ENCODE peak calls at places on chromosomes 4 and X, in ten cellular contexts. P is CD4-positive, alpha-beta T cell; R is pancreas; B is lower lobe of right lung; Z is mucosa of descending colon; N is Panc1; V is Caco-2; Y is fibroblast of lung; Q is endothelial cell; C is AG10803. H is an unnamed sample.

GRCh38 chr4:24973471-24974251 is 57.1 kb downstream of the LGI2 start:
- DNase-seq in P (no peak), R (no peak), B (peak), Z (peak), N (no peak), V (peak), Y (no peak), Q (no peak), C (peak), H (peak)

GRCh38 chr4:85928775-85929585 is 430.9 kb downstream of the MAPK10 start:
- DNase-seq in P (no peak), R (no peak), B (no peak), Z (no peak), N (no peak), V (peak), Y (peak), Q (no peak), C (peak), H (peak)

GRCh38 chrX:74536142-74537010 is 78.0 kb downstream of the RLIM start:
- DNase-seq in P (no peak), R (peak), B (peak), Z (peak), N (no peak), V (peak), Y (peak), Q (peak), C (peak), H (peak)

GRCh38 chrX:129981752-129982299 is 609 bp upstream of the BCORL1 start:
- DNase-seq in P (no peak), R (no peak), B (no peak), Z (no peak), N (no peak), V (no peak), Y (no peak), Q (no peak), C (no peak), H (no peak)

GRCh38 chr4:41859106-41859505 is 76.1 kb upstream of the TMEM33 start:
- DNase-seq in P (no peak), R (no peak), B (no peak), Z (no peak), N (no peak), V (no peak), Y (no peak), Q (no peak), C (no peak), H (no peak)

GRCh38 chr4:127370495-127371069 is 262.2 kb upstream of the INTU start:
- DNase-seq in P (no peak), R (no peak), B (no peak), Z (peak), N (no peak), V (peak), Y (peak), Q (no peak), C (no peak), H (no peak)

GRCh38 chr4:185535818-185536729 is 767 bp upstream of the PDLIM3 start:
- DNase-seq in P (no peak), R (no peak), B (no peak), Z (no peak), N (no peak), V (no peak), Y (no peak), Q (no peak), C (peak), H (no peak)

GRCh38 chrX:76172325-76172887 is 456 bp upstream of the PBDC1 start:
- DNase-seq in P (no peak), R (no peak), B (no peak), Z (no peak), N (no peak), V (no peak), Y (no peak), Q (no peak), C (no peak), H (no peak)

GRCh38 chrX:47221756-47222155 is 3.3 kb downstream of the CDK16 start:
- DNase-seq in P (no peak), R (peak), B (no peak), Z (no peak), N (no peak), V (no peak), Y (no peak), Q (no peak), C (no peak), H (no peak)

GRCh38 chr4:6052679-6053078 is 34.4 kb upstream of the C4orf50 start:
- DNase-seq in P (no peak), R (no peak), B (no peak), Z (no peak), N (no peak), V (no peak), Y (no peak), Q (no peak), C (no peak), H (no peak)

GRCh38 chrX:63657821-63658220 is 127.2 kb downstream of the ARHGEF9 start:
- DNase-seq in P (no peak), R (no peak), B (peak), Z (no peak), N (no peak), V (no peak), Y (peak), Q (no peak), C (peak), H (peak)

GRCh38 chr4:112321768-112322684 is 24.9 kb downstream of the ALPK1 start:
- DNase-seq in P (peak), R (peak), B (peak), Z (peak), N (peak), V (peak), Y (peak), Q (peak), C (peak), H (peak)

GRCh38 chr4:80237992-80238391 is 28.5 kb upstream of the FGF5 start:
- DNase-seq in P (no peak), R (no peak), B (no peak), Z (no peak), N (no peak), V (no peak), Y (peak), Q (no peak), C (peak), H (peak)

DNA sequence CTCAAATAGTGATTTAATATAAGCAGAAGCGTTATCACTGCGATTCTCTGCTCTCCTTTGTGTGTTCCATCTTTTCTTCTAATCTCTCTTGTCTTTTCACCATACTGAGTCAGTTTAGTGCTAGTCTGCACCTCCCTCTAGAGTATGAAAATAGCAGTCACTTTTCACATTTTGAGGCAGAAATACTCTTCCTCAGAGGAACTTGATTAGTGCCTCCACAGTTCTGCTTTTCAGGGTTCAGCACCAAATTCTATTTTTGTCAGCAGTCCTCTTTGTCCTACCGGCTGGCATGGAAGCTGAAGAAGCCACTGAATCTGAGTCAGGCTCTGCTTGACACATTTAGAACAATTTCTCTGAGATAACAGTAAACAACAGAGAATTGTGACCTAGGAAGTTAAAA is 49.7 kb upstream of the ANKRD17 start:
- DNase-seq in P (no peak), R (no peak), B (no peak), Z (no peak), N (no peak), V (no peak), Y (peak), Q (no peak), C (peak), H (peak)
- TF ChIP-seq CTCF in P (no peak), R (no peak), B (no peak), Z (no peak), N (peak), V (peak), Y (peak), Q (no peak), C (peak), H (peak)

DNA sequence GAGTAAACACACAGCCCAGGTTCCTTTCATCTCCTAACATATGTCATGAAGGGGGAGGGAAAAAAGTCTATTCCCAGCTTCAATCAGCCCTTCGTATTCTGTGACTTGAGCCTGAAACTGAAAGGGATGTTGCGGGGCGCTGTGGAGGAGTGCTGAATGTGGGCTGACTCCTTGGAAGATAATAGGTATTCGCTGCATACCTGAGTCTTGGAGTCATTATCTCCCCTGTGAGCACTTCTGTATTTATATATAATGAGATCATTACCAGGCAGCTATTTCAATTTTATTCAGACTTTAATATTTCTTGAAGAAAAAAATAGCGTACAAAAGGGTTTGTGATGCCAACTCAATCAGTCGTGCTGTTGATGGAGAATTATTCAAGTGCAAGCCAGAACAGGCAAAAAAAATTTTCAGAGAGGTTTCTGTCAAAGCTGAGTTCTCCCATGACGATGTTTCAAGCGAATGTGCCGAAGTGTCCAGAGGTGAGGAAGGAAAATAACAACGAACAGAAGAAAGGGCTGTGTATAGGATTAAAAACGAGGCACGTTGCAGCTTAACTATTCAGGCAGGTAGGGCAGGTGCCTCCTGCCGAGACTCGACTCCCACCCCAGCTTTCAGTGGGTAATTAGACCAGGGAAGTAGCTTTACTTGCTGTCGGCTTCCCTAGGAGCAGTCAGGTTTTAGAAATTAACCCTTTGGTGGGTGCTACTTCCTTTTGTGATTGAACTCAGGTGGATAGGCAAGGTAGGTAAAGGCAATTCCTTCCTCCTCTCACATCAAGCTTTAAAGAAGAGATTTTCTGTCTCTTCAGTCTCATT is 163.7 kb upstream of the NOCT start:
- DNase-seq in P (no peak), R (no peak), B (no peak), Z (no peak), N (no peak), V (no peak), Y (no peak), Q (no peak), C (no peak), H (no peak)
- TF ChIP-seq CTCF in P (no peak), R (no peak), B (no peak), Z (no peak), N (no peak), V (no peak), Y (no peak), Q (no peak), C (no peak), H (no peak)

DNA sequence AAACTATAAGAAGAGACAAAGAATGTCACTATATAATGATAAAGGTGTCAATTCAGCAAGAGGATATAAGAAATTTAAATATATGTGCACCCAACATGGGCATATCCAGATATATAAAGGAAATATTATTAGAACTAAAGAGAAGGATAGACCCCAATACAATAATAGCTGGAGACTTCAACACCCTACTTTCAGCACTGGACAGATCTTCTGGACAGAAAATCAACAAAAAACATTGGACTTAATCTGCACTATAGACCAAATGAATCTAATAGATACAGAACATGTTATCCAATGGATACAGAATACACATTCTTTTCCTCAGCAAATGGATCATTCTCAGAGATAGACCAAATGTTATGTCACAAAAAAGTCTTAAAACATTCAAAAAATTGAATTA is 327.7 kb downstream of the PPP1R2C start:
- DNase-seq in P (no peak), R (no peak), B (no peak), Z (no peak), N (no peak), V (no peak), Y (no peak), Q (no peak), C (no peak), H (no peak)
- TF ChIP-seq CTCF in P (no peak), R (no peak), B (no peak), Z (no peak), N (no peak), V (no peak), Y (no peak), Q (no peak), C (no peak), H (no peak)

GRCh38 chr4:76744253-76744921 is 153.6 kb downstream of the SOWAHB start:
- DNase-seq in P (no peak), R (no peak), B (no peak), Z (no peak), N (no peak), V (no peak), Y (peak), Q (no peak), C (peak), H (peak)
- TF ChIP-seq CTCF in P (no peak), R (no peak), B (no peak), Z (no peak), N (no peak), V (no peak), Y (no peak), Q (no peak), C (peak), H (no peak)

GRCh38 chr4:102500371-102501175 is 586 bp upstream of the NFKB1 start:
- DNase-seq in P (peak), R (peak), B (peak), Z (peak), N (no peak), V (peak), Y (peak), Q (no peak), C (peak), H (peak)
- TF ChIP-seq CTCF in P (no peak), R (no peak), B (peak), Z (no peak), N (peak), V (no peak), Y (no peak), Q (no peak), C (peak), H (no peak)

GRCh38 chr4:142976482-142976881 is 130.4 kb upstream of the INPP4B start:
- DNase-seq in P (no peak), R (no peak), B (no peak), Z (no peak), N (no peak), V (no peak), Y (no peak), Q (no peak), C (no peak), H (no peak)

GRCh38 chr4:142977182-142977581 is 131.1 kb upstream of the INPP4B start:
- DNase-seq in P (no peak), R (no peak), B (no peak), Z (no peak), N (no peak), V (no peak), Y (no peak), Q (no peak), C (no peak), H (no peak)

GRCh38 chr4:142974331-142974730 is 128.2 kb upstream of the INPP4B start:
- DNase-seq in P (no peak), R (no peak), B (no peak), Z (no peak), N (no peak), V (no peak), Y (no peak), Q (no peak), C (no peak), H (no peak)
- TF ChIP-seq CTCF in P (no peak), R (no peak), B (no peak), Z (no peak), N (no peak), V (no peak), Y (no peak), Q (no peak), C (no peak), H (no peak)

DNA sequence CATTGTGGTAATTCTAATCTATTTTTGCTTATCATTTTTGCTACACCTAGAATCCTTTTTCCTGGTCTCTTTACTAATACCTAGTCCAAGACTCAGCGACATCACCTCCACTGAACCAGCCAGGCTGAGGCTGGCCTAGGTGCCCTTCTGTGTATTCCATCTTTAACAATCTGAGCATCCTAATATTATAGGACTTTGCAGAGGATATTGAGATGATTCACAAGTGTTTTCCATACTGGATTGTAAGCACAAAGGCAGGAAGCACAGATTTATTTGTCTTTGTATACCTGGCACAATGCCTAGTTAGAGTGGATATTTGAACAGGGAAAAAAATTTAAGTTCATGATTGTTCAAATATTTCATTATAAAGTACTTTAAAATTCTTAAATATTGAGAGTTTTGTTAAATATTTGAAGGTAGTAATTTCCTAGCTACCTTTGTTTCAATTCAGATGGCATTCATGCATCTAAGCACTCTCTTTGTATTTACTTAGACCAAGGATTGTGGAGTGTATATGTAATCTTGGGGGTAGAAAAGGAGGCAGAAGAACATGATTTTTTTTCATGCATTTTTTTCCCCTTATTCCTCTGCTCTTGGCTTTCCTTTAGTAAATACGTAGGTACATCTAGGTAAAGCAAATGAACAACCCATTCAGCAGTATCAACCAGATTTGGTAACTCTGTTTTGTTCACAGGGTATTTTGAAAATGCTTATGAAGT is 18.4 kb downstream of the SMARCA5 start:
- DNase-seq in P (no peak), R (no peak), B (no peak), Z (no peak), N (no peak), V (no peak), Y (peak), Q (no peak), C (no peak), H (no peak)
- TF ChIP-seq CTCF in P (no peak), R (no peak), B (no peak), Z (no peak), N (no peak), V (no peak), Y (no peak), Q (no peak), C (no peak), H (peak)

GRCh38 chrX:77595848-77596247 is 148.7 kb downstream of the FGF16 start:
- DNase-seq in P (no peak), R (no peak), B (no peak), Z (no peak), N (no peak), V (no peak), Y (peak), Q (no peak), C (peak), H (peak)

GRCh38 chrX:77597511-77597910 is 150.3 kb downstream of the FGF16 start:
- DNase-seq in P (no peak), R (no peak), B (no peak), Z (no peak), N (no peak), V (no peak), Y (no peak), Q (no peak), C (no peak), H (no peak)

GRCh38 chrX:77597090-77597489 is 149.9 kb downstream of the FGF16 start:
- DNase-seq in P (no peak), R (no peak), B (no peak), Z (no peak), N (no peak), V (no peak), Y (peak), Q (no peak), C (peak), H (peak)
- TF ChIP-seq CTCF in P (no peak), R (no peak), B (peak), Z (no peak), N (peak), V (no peak), Y (no peak), Q (no peak), C (peak), H (peak)